ENCODE peak calls at places on chromosomes 11 and 22, in four cellular contexts. Z, A, I and L are unnamed samples.

GRCh38 chr22:45468872-45469572 is 33.7 kb upstream of the FBLN1 start:
- DNase-seq in Z (no peak), A (peak; percentile 63), I (no peak), L (no peak)

GRCh38 chr22:41197046-41197807 is 7.9 kb upstream of the L3MBTL2 start:
- DNase-seq in Z (peak; percentile 93), A (peak; percentile 35), I (no peak), L (peak; percentile 75)

GRCh38 chr11:17544181-17544622 is at the start of gene USH1C:
- DNase-seq in Z (peak; percentile 97), A (no peak), I (no peak), L (no peak)

GRCh38 chr11:45606514-45607024 is 58.9 kb downstream of the CHST1 start:
- DNase-seq in Z (no peak), A (no peak), I (no peak), L (no peak)

GRCh38 chr22:47793304-47794101 is 1031.1 kb downstream of the TBC1D22A start:
- DNase-seq in Z (no peak), A (no peak), I (no peak), L (no peak)

GRCh38 chr11:127074151-127074761 is 73.7 kb upstream of the KIRREL3 start:
- DNase-seq in Z (peak; percentile 16), A (peak; percentile 72), I (no peak), L (no peak)

GRCh38 chr22:32674925-32675825 is 126.3 kb upstream of the TIMP3 start:
- DNase-seq in Z (no peak), A (no peak), I (no peak), L (no peak)

GRCh38 chr11:35794850-35795249 is 132.3 kb downstream of the TRIM44 start:
- DNase-seq in Z (no peak), A (peak; percentile 88), I (peak; percentile 49), L (no peak)

DNA sequence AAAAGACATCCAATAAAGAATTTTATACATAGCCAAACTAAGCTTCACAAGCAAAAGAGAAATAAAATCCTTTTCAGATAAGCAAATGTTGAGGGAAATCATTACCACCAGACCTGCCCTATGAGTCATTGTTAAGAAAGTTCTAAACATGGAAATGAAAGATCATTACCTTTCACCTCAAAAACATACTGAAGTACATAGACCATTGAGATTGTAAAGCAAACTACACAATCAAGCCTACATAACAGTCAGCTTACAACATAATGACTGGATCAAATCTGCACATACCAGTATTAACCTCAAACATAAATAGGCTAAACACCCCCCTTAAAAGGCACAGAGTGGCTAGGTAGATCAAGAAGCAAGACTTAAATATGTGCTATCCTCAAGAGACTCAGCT is 501.0 kb upstream of the LUZP2 start:
- DNase-seq in Z (no peak), A (peak; percentile 96), I (no peak), L (peak; percentile 41)
- H3K9me1 ChIP-seq in Z (no peaks in the 10 kb centered on the region), A (peaks cover 16% of the 10 kb centered on the region), I (no peaks in the 10 kb centered on the region), L (no peaks in the 10 kb centered on the region)

GRCh38 chr11:4074266-4074665 is 20.3 kb upstream of the RRM1 start:
- DNase-seq in Z (no peak), A (no peak), I (no peak), L (no peak)
- H3K9me1 ChIP-seq in Z (no peaks in the 10 kb centered on the region), A (no peaks in the 10 kb centered on the region), I (no peaks in the 10 kb centered on the region), L (no peaks in the 10 kb centered on the region)

DNA sequence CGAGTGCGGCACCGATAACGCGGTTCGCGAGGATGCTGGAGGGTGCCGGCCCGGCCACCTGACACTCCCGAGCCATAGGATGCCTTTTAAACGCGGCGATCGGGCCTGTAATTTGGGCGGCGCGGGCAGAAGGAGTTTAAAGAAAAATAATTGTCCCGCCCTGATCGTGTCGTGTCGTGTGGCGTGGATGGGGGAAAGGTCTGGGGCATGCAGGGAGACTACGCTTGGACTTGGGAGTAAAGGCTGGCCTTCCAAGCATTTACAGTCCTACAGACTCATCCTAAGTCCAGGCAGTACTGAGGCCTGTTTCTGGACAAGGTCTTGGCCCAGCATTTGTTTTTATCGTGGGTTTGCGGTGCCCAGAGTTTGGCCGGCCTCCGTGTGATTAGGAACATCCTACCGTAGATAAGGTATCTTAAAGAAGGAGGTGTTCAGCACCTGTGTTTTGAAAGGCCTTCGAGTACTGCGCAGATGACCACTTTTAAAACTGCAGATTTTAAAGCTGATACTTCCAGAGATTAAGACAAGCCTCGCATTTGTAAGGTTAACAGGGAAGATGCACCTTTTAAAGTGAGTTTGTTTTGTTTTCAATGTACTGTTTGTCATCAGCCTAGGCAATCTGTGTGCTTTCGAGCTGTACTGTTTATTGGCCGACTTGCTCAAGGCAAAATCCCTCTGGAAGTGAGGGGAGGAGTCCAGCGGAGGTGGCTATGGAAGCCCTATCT is 1.5 kb downstream of the WEE1 start:
- DNase-seq in Z (peak; percentile 51), A (peak; percentile 87), I (no peak), L (peak; percentile 87)
- H3K9me1 ChIP-seq in Z (no peaks in the 10 kb centered on the region), A (no peaks in the 10 kb centered on the region), I (no peaks in the 10 kb centered on the region), L (no peaks in the 10 kb centered on the region)

DNA sequence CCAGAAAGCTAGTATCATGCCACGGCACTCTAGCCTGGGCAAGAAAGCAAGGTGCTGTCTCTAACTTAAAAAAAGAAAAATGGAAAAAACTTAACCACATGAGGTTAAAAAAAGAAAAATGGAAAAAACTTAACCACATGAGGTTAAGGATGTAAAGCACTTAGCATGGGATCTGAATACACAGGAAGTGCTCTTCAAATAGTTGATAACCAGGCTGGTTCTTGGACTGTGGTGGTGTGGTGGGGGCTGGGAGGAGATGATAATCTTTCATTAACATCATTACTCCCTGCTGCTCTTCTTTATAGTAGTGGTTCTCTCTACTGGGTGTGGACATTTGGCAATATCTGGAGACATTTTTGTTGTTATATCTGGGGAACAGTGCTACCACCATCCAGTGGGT is 88.4 kb downstream of the TTC17 start:
- DNase-seq in Z (no peak), A (no peak), I (no peak), L (no peak)
- H3K9me1 ChIP-seq in Z (no peaks in the 10 kb centered on the region), A (no peaks in the 10 kb centered on the region), I (no peaks in the 10 kb centered on the region), L (no peaks in the 10 kb centered on the region)

DNA sequence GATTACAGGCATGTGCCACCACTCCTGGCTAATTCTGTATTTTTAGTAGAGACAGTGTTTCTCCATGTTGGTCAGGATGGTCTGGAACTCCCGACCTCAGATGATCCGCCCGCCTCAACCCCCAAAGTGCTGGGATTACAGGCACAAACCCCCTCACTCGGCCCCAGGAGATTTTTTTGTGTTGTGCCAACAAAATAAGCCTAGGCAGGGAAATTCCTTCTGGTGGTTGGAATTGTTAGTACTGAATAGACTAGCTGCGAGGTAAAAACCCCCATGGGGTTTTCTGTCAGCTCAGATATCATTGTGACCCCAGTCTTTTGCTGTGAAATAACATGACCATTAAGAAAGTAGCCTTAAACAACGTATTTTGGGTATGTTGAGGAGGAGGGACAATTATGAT is 144.9 kb downstream of the BCR start:
- DNase-seq in Z (no peak), A (no peak), I (no peak), L (no peak)
- H3K9me1 ChIP-seq in Z (no peaks in the 10 kb centered on the region), A (no peaks in the 10 kb centered on the region), I (no peaks in the 10 kb centered on the region), L (no peaks in the 10 kb centered on the region)